ENCODE peak calls at places on chromosomes 4 and X, in ten cellular contexts. A is ELF-1; S is NCI-H69; J is GM12892; O is activated CD4-positive, alpha-beta T cell treated with anti-CD3 and anti-CD28 coated beads, Interleukin-2, amount 10 ng/mL, durations not matched to agents 7 days and 5 days; G is T-helper 2 cell treated with Interferon-gamma antibody and Interleukin-4, amounts not matched to agents 5 μg/mL and 100 μg/mL, for 36 hours; L is osteocyte; U is stimulated activated CD4-positive, alpha-beta T cell treated with anti-CD3 and anti-CD28 coated beads, Interleukin-2, amount 100 ng/mL, for 48 hours; Q is upper lobe of right lung; D is renal cortical epithelial cell. B is an unnamed sample.

GRCh38 chrX:40179333-40179732 is 81.6 kb upstream of the BCOR start:
- DNase-seq in A (no peak), O (no peak), S (no peak), L (no peak), D (no peak), Q (no peak), G (no peak), U (no peak), J (no peak), B (no peak)

GRCh38 chr4:144709793-144710525 is 64.0 kb downstream of the HHIP start:
- DNase-seq in L (no peak), D (peak), S (peak), U (no peak), O (no peak), Q (no peak), A (no peak), J (no peak), G (no peak), B (no peak)

GRCh38 chr4:162126754-162127153 is 37.0 kb downstream of the FSTL5 start:
- DNase-seq in D (no peak), Q (no peak), U (no peak), L (no peak), O (no peak), J (no peak), G (no peak), S (peak), A (no peak), B (no peak)

GRCh38 chr4:76712564-76712963 is 185.4 kb downstream of the SOWAHB start:
- DNase-seq in J (no peak), G (no peak), S (no peak), A (no peak), D (no peak), U (no peak), Q (no peak), O (no peak), L (no peak), B (no peak)

GRCh38 chrX:84064814-84065213 is 123.2 kb downstream of the RPS6KA6 start:
- DNase-seq in D (no peak), L (no peak), U (no peak), J (no peak), S (peak), O (no peak), A (no peak), Q (no peak), G (no peak), B (no peak)

GRCh38 chr4:152534541-152535231 is 1.2 kb downstream of the FBXW7 start:
- DNase-seq in J (no peak), G (peak), S (peak), A (peak), O (peak), U (peak), D (no peak), Q (peak), L (no peak), B (peak)

GRCh38 chrX:154542723-154543424 is 3.8 kb downstream of the G6PD start:
- DNase-seq in A (no peak), D (peak), L (no peak), Q (peak), U (no peak), G (no peak), S (no peak), J (no peak), O (no peak), B (no peak)

GRCh38 chrX:131741103-131741581 is 197.3 kb downstream of the OR13H1 start:
- DNase-seq in O (no peak), G (no peak), L (peak), A (peak), U (no peak), Q (no peak), D (no peak), J (no peak), S (peak), B (no peak)

GRCh38 chr4:70601422-70602039 is 9.5 kb downstream of the AMBN start:
- DNase-seq in L (no peak), D (peak), J (peak), G (peak), S (peak), Q (peak), O (peak), U (peak), A (peak), B (peak)

GRCh38 chr4:174089711-174090110 is 193.8 kb downstream of the FBXO8 start:
- DNase-seq in O (no peak), J (no peak), L (no peak), G (no peak), A (peak), S (no peak), U (no peak), Q (no peak), D (no peak), B (no peak)

GRCh38 chr4:23060776-23061175 is 368.0 kb downstream of the GBA3 start:
- DNase-seq in L (no peak), G (no peak), S (no peak), O (no peak), Q (no peak), U (no peak), A (no peak), J (no peak), D (peak), B (no peak)

GRCh38 chr4:26150948-26151347 is 169.9 kb upstream of the RBPJ start:
- DNase-seq in L (no peak), O (no peak), G (peak), Q (no peak), U (peak), J (no peak), A (no peak), S (no peak), D (peak), B (no peak)

GRCh38 chr4:140057693-140058092 is 96.3 kb downstream of the MAML3 start:
- DNase-seq in J (no peak), O (no peak), U (no peak), L (no peak), S (no peak), G (no peak), A (no peak), Q (no peak), D (no peak), B (no peak)

GRCh38 chr4:128663325-128663724 is 146.2 kb upstream of the JADE1 start:
- DNase-seq in Q (no peak), S (peak), D (peak), J (no peak), L (peak), O (peak), G (no peak), U (no peak), A (no peak), B (peak)